ENCODE peak calls at places on chromosomes 11 and 22, in nine cellular contexts. W is activated T-cell treated with anti-CD3 and anti-CD28 coated beads, Interleukin-2, amount 50 U/mL, for 48 hours; O is cardiac fibroblast; P is right lobe of liver; S is fibroblast of lung; L is caudate nucleus; Z is endothelial cell; F is nucleus accumbens; H is effector CD4-positive, alpha-beta T cell. Q is an unnamed sample.
A peak's percentile ranks its signal among the peaks of the same experiment; 100 is the strongest.

GRCh38 chr22:22526125-22526912 is 6.2 kb upstream of the ZNF280A start:
- DNase-seq in W (no peak), O (no peak), P (no peak), S (no peak), L (no peak), Z (no peak), F (no peak), H (no peak), Q (no peak)

GRCh38 chr22:32416556-32417085 is 4.6 kb upstream of the RTCB start:
- DNase-seq in W (no peak), O (no peak), P (no peak), S (no peak), L (no peak), Z (no peak), F (no peak), H (no peak), Q (no peak)

GRCh38 chr11:107623183-107623582 is 32.2 kb downstream of the ELMOD1 start:
- DNase-seq in W (no peak), O (no peak), P (peak; percentile 29), S (peak; percentile 41), L (no peak), Z (no peak), F (no peak), H (no peak), Q (no peak)

GRCh38 chr22:29639096-29639495 is 35.7 kb downstream of the NF2 start:
- DNase-seq in W (no peak), O (no peak), P (no peak), S (no peak), L (no peak), Z (no peak), F (no peak), H (no peak), Q (no peak)

GRCh38 chr11:100459791-100460190 is 227.3 kb upstream of the ARHGAP42 start:
- DNase-seq in W (no peak), O (no peak), P (no peak), S (no peak), L (no peak), Z (no peak), F (no peak), H (no peak), Q (no peak)

GRCh38 chr11:114595571-114595970 is at the start of gene NXPE4:
- DNase-seq in W (no peak), O (no peak), P (no peak), S (no peak), L (no peak), Z (no peak), F (no peak), H (no peak), Q (no peak)

GRCh38 chr11:14054708-14055107 is 92.2 kb downstream of the SPON1 start:
- DNase-seq in W (no peak), O (peak; percentile 44), P (no peak), S (no peak), L (no peak), Z (no peak), F (no peak), H (no peak), Q (no peak)

GRCh38 chr11:74325649-74326645 is 14.5 kb upstream of the P4HA3 start:
- DNase-seq in W (no peak), O (peak; percentile 98), P (no peak), S (peak; percentile 93), L (peak; percentile 14), Z (no peak), F (no peak), H (no peak), Q (no peak)

GRCh38 chr11:26319906-26320305 is 12.0 kb upstream of the ANO3 start:
- DNase-seq in W (no peak), O (peak; percentile 30), P (no peak), S (no peak), L (no peak), Z (no peak), F (no peak), H (no peak), Q (no peak)

Q was measured in GM13976.